ENCODE peak calls at places on chromosome 11, in five cellular contexts. Y, H, E, S and W are unnamed samples. For H3K36me3, the result is how much of the 10 kb centered on the place peaks cover.

GRCh38 chr11:66266378-66267038 is 1.9 kb upstream of the RAB1B start:
- DNase-seq in Y (no peak), H (peak), S (no peak), E (no peak), W (no peak)

GRCh38 chr11:47606731-47607130 is 12.5 kb upstream of the C1QTNF4 start:
- DNase-seq in Y (no peak), S (no peak), H (no peak), E (peak), W (no peak)

GRCh38 chr11:73323464-73323863 is 15.4 kb downstream of the ARHGEF17 start:
- DNase-seq in Y (no peak), E (peak), H (peak), S (no peak), W (peak)

GRCh38 chr11:73556966-73557365 is 40.9 kb downstream of the FAM168A start:
- DNase-seq in E (no peak), Y (no peak), S (no peak), H (no peak), W (no peak)

GRCh38 chr11:123235117-123235686 is 40.2 kb upstream of the CLMP start:
- DNase-seq in E (peak), Y (no peak), H (peak), S (no peak), W (peak)

GRCh38 chr11:67680701-67681472 is 6.5 kb upstream of the ALDH3B2 start:
- DNase-seq in E (no peak), Y (no peak), S (no peak), H (no peak), W (no peak)

GRCh38 chr11:36361901-36362391 is 65.9 kb downstream of the PRR5L start:
- DNase-seq in S (no peak), E (no peak), Y (peak), H (peak), W (peak)

GRCh38 chr11:22193348-22194051 is 615 bp downstream of the ANO5 start:
- DNase-seq in E (peak), S (no peak), Y (no peak), H (peak), W (peak)

GRCh38 chr11:129620705-129621104 is 194.9 kb upstream of the TMEM45B start:
- DNase-seq in Y (peak), E (no peak), S (no peak), H (no peak), W (no peak)

GRCh38 chr11:130489027-130489584 is 40.7 kb downstream of the ADAMTS15 start:
- DNase-seq in H (no peak), S (no peak), E (no peak), Y (no peak), W (no peak)

GRCh38 chr11:123209591-123209990 is 14.5 kb upstream of the CLMP start:
- DNase-seq in E (no peak), H (no peak), Y (no peak), S (no peak), W (no peak)

GRCh38 chr11:112789481-112789880 is 171.7 kb upstream of the NCAM1 start:
- DNase-seq in Y (no peak), S (no peak), E (no peak), H (no peak), W (no peak)

GRCh38 chr11:30991802-30992512 is 377.6 kb downstream of the DCDC1 start:
- DNase-seq in E (no peak), S (no peak), H (no peak), Y (no peak), W (no peak)

GRCh38 chr11:78789365-78789764 is 214.7 kb upstream of the NARS2 start:
- DNase-seq in H (no peak), E (no peak), Y (no peak), S (no peak), W (no peak)

GRCh38 chr11:59573216-59573615 is 42.4 kb downstream of the OSBP start:
- DNase-seq in H (no peak), S (no peak), E (no peak), Y (peak), W (no peak)

GRCh38 chr11:1532606-1533341 is 39.3 kb downstream of the DUSP8 start:
- DNase-seq in Y (peak), E (no peak), S (no peak), H (no peak), W (no peak)

GRCh38 chr11:19954899-19955298 is 205.4 kb downstream of the DBX1 start:
- DNase-seq in E (no peak), S (no peak), H (no peak), Y (no peak), W (no peak)

GRCh38 chr11:128776434-128777284 is 82.8 kb downstream of the FLI1 start:
- DNase-seq in S (no peak), E (peak), Y (no peak), H (peak), W (no peak)

GRCh38 chr11:114914231-114915005 is 236.1 kb downstream of the NXPE2 start:
- DNase-seq in E (no peak), H (no peak), S (no peak), Y (no peak), W (no peak)

GRCh38 chr11:67266424-67267187 is at the start of gene GRK2:
- DNase-seq in S (no peak), Y (no peak), E (no peak), H (peak), W (peak)

GRCh38 chr11:36437413-36437812 is 72.7 kb downstream of the TRAF6 start:
- DNase-seq in H (no peak), S (no peak), Y (no peak), E (no peak), W (no peak)

GRCh38 chr11:66012946-66013761 is 1.3 kb downstream of the CST6 start:
- DNase-seq in H (peak), E (no peak), Y (peak), S (no peak), W (no peak)

GRCh38 chr11:11577246-11577855 is 44.5 kb downstream of the GALNT18 start:
- DNase-seq in E (no peak), Y (no peak), H (no peak), S (no peak), W (no peak)

GRCh38 chr11:16713594-16713993 is 24.9 kb upstream of the C11orf58 start:
- DNase-seq in H (no peak), S (no peak), Y (no peak), E (no peak), W (no peak)

GRCh38 chr11:17607572-17608570 is 60.8 kb downstream of the OTOG start:
- DNase-seq in H (no peak), Y (no peak), E (no peak), S (no peak), W (no peak)

GRCh38 chr11:1771273-1771672 is 7.5 kb upstream of the CTSD start:
- DNase-seq in Y (peak), E (no peak), S (no peak), H (no peak), W (no peak)

GRCh38 chr11:109747839-109748238 is 325.8 kb downstream of the C11orf87 start:
- DNase-seq in S (no peak), Y (no peak), E (no peak), H (no peak), W (no peak)

GRCh38 chr11:80815752-80816453 is 1375.1 kb upstream of the TENM4 start:
- DNase-seq in S (no peak), H (no peak), Y (peak), E (no peak), W (no peak)

GRCh38 chr11:124793466-124794278 is 6.5 kb downstream of the MSANTD2 start:
- DNase-seq in S (no peak), E (no peak), Y (peak), H (no peak), W (no peak)

GRCh38 chr11:128929991-128930390 is 12.7 kb downstream of the TP53AIP1 start:
- DNase-seq in Y (no peak), S (no peak), H (no peak), E (no peak), W (no peak)

GRCh38 chr11:77019976-77020591 is 14.1 kb upstream of the B3GNT6 start:
- DNase-seq in H (no peak), Y (peak), E (no peak), S (no peak), W (no peak)

DNA sequence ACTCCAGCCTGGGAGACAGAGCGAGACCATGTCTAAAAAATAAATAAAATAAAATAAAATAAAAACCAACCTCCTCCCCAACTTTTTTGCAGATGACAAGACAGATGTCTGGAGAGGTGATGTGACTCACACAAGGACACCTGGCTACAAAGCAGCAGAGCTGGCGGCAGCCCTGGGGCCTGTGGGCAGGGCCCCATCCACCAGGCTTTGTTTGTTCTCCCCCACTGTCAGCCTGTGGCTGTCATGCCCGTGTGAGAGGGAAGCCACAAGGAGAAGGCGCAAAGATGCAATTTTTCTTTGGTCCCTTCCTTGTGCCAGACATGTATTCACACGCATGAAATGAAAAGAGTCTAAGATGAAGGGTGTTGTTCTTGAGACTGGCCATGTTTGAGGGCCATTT is 16.6 kb downstream of the CD59 start:
- DNase-seq in H (no peak), E (no peak), Y (peak), S (no peak), W (no peak)
- H3K36me3 ChIP-seq in H (under half), E (half or more), Y (under half), S (under half), W (half or more)

GRCh38 chr11:62712413-62712812 is 4.9 kb downstream of the GNG3 start:
- DNase-seq in H (no peak), Y (no peak), E (no peak), S (no peak), W (no peak)
- H3K36me3 ChIP-seq in H (half or more), Y (under half), E (half or more), S (under half), W (half or more)

GRCh38 chr11:64934765-64935633 is 694 bp downstream of the GPHA2 start:
- DNase-seq in E (no peak), H (no peak), S (no peak), Y (no peak), W (no peak)

GRCh38 chr11:64933213-64933934 is 2.3 kb downstream of the GPHA2 start:
- DNase-seq in S (no peak), E (no peak), H (no peak), Y (no peak), W (no peak)

GRCh38 chr11:64935634-64936081 is at the start of gene GPHA2:
- DNase-seq in H (no peak), E (no peak), Y (no peak), S (no peak), W (no peak)

GRCh38 chr11:64932324-64932723 is 3.4 kb downstream of the GPHA2 start:
- DNase-seq in Y (no peak), E (no peak), S (no peak), H (no peak), W (no peak)

DNA sequence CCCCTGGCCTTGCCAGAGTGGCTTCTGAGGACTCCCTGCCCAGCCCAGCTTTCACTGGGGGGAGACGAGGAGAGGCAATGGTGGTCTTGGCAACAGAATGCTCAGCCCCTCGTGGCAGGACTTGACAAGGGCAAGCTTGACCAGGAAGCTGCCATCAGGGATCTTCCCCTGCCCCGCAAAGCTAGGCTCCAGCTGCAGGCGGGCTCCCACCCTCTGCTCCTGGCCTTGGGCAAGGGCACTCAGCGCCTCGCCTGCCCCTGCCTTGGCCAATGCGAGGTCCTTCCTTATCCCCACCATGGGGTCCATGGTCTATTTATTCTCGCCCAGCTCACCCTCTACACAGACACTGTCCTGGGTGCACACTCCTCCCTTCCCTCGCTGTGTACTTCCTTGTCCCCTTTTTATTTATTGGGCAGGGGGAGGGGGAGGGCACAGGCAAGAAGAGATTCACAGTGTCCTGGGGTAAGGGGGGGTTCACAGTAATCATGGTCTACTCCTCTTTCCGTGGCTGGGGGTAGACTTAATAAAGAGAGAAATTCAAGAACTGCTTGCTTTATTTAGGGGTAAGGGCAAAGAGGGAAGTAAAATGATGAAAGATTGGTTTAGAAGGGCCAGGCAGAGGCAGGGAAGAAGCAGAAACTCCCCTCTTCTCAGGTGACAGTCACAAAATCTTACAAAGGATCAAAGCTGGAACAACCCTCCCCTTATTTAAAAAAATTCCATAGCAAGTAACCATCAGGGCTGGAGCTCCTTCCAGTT is 1.6 kb downstream of the GPHA2 start:
- DNase-seq in E (no peak), S (no peak), Y (no peak), H (no peak), W (no peak)
- H3K36me3 ChIP-seq in E (half or more), S (under half), Y (under half), H (under half), W (half or more)

GRCh38 chr11:118907051-118907748 is 18.5 kb downstream of the BCL9L start:
- DNase-seq in H (peak), Y (peak), S (peak), E (peak), W (peak)
- H3K36me3 ChIP-seq in H (under half), Y (under half), S (half or more), E (half or more), W (half or more)